ENCODE peak calls at places on chromosomes 4 and X, in five cellular contexts. One of them, this sample, is unnamed.

GRCh38 chr4:102543529-102543928 is 42.4 kb downstream of the NFKB1 start:
- DNase-seq in lower leg skin: no peak
- DNase-seq in AG09309: no peak
- DNase-seq in mucosa of descending colon: no peak
- DNase-seq in nephron progenitor cell: no peak
- DNase-seq in this sample: no peak

GRCh38 chrX:68912113-68912980 is 83.5 kb downstream of the EFNB1 start:
- DNase-seq in lower leg skin: no peak
- DNase-seq in AG09309: no peak
- DNase-seq in mucosa of descending colon: no peak
- DNase-seq in nephron progenitor cell: peak
- DNase-seq in this sample: no peak

GRCh38 chr4:27094785-27095184 is 234.1 kb downstream of the STIM2 start:
- DNase-seq in lower leg skin: no peak
- DNase-seq in AG09309: no peak
- DNase-seq in mucosa of descending colon: no peak
- DNase-seq in nephron progenitor cell: no peak
- DNase-seq in this sample: no peak

GRCh38 chrX:134794692-134795091 is 136.4 kb upstream of the PLAC1 start:
- DNase-seq in lower leg skin: no peak
- DNase-seq in AG09309: no peak
- DNase-seq in mucosa of descending colon: no peak
- DNase-seq in nephron progenitor cell: no peak
- DNase-seq in this sample: no peak

GRCh38 chrX:101462892-101463291 is 22.4 kb upstream of the ARMCX4 start:
- DNase-seq in lower leg skin: no peak
- DNase-seq in AG09309: no peak
- DNase-seq in mucosa of descending colon: peak
- DNase-seq in nephron progenitor cell: no peak
- DNase-seq in this sample: peak

GRCh38 chr4:12186526-12186925 is 757.8 kb upstream of the HS3ST1 start:
- DNase-seq in lower leg skin: no peak
- DNase-seq in AG09309: no peak
- DNase-seq in mucosa of descending colon: peak
- DNase-seq in nephron progenitor cell: no peak
- DNase-seq in this sample: no peak

GRCh38 chrX:70508296-70508911 is 63.8 kb downstream of the DLG3 start:
- DNase-seq in lower leg skin: no peak
- DNase-seq in AG09309: no peak
- DNase-seq in mucosa of descending colon: no peak
- DNase-seq in nephron progenitor cell: no peak
- DNase-seq in this sample: no peak

GRCh38 chrX:70452143-70452733 is 7.6 kb downstream of the DLG3 start:
- DNase-seq in lower leg skin: no peak
- DNase-seq in AG09309: no peak
- DNase-seq in mucosa of descending colon: peak
- DNase-seq in nephron progenitor cell: peak
- DNase-seq in this sample: peak

GRCh38 chrX:68193234-68193633 is 240.1 kb downstream of the OPHN1 start:
- DNase-seq in lower leg skin: no peak
- DNase-seq in AG09309: no peak
- DNase-seq in mucosa of descending colon: no peak
- DNase-seq in nephron progenitor cell: no peak
- DNase-seq in this sample: no peak

GRCh38 chr4:171983935-171984805 is 171.0 kb downstream of the GALNTL6 start:
- DNase-seq in lower leg skin: no peak
- DNase-seq in AG09309: no peak
- DNase-seq in mucosa of descending colon: peak
- DNase-seq in nephron progenitor cell: no peak
- DNase-seq in this sample: no peak

GRCh38 chrX:95290455-95290854 is 1394.2 kb upstream of the DIAPH2 start:
- DNase-seq in lower leg skin: no peak
- DNase-seq in AG09309: no peak
- DNase-seq in mucosa of descending colon: no peak
- DNase-seq in nephron progenitor cell: no peak
- DNase-seq in this sample: no peak

GRCh38 chr4:134470544-134470943 is 269.0 kb upstream of the PABPC4L start:
- DNase-seq in lower leg skin: no peak
- DNase-seq in AG09309: no peak
- DNase-seq in mucosa of descending colon: peak
- DNase-seq in nephron progenitor cell: no peak
- DNase-seq in this sample: peak

GRCh38 chr4:188781655-188782054 is 642.4 kb downstream of the TRIML1 start:
- DNase-seq in lower leg skin: no peak
- DNase-seq in AG09309: no peak
- DNase-seq in mucosa of descending colon: no peak
- DNase-seq in nephron progenitor cell: peak
- DNase-seq in this sample: no peak
- TF ChIP-seq CTCF in lower leg skin: no peak
- TF ChIP-seq CTCF in AG09309: peak
- TF ChIP-seq CTCF in mucosa of descending colon: no peak
- TF ChIP-seq CTCF in nephron progenitor cell: peak
- TF ChIP-seq CTCF in this sample: no peak

GRCh38 chr4:76987685-76988084 is 38.1 kb downstream of the SEPTIN11 start:
- DNase-seq in lower leg skin: no peak
- DNase-seq in AG09309: no peak
- DNase-seq in mucosa of descending colon: no peak
- DNase-seq in nephron progenitor cell: no peak
- DNase-seq in this sample: no peak
- TF ChIP-seq CTCF in lower leg skin: no peak
- TF ChIP-seq CTCF in AG09309: no peak
- TF ChIP-seq CTCF in mucosa of descending colon: no peak
- TF ChIP-seq CTCF in nephron progenitor cell: no peak
- TF ChIP-seq CTCF in this sample: no peak

DNA sequence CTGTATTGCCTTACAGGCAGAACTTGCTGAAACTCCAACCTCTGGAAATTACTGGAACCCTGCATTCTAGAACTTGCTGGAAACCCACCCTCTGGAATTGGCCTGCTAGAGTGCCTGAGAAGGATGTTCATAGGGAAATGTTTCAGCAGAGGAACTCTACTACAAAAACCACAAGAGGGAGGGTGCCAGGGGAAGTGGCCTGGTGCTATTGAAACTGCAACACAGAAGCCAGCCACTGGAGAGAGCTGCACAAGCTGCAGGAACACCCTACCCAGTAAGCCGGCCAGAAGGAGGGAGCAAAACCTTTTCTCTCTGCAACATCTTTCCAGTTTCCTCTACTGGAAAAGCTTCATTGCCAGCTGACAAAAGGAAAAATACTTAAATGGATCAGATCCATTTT is 2.5 kb upstream of the BRWD3 start:
- DNase-seq in lower leg skin: peak
- DNase-seq in AG09309: no peak
- DNase-seq in mucosa of descending colon: peak
- DNase-seq in nephron progenitor cell: no peak
- DNase-seq in this sample: no peak
- TF ChIP-seq CTCF in lower leg skin: no peak
- TF ChIP-seq CTCF in AG09309: no peak
- TF ChIP-seq CTCF in mucosa of descending colon: no peak
- TF ChIP-seq CTCF in nephron progenitor cell: no peak
- TF ChIP-seq CTCF in this sample: no peak

DNA sequence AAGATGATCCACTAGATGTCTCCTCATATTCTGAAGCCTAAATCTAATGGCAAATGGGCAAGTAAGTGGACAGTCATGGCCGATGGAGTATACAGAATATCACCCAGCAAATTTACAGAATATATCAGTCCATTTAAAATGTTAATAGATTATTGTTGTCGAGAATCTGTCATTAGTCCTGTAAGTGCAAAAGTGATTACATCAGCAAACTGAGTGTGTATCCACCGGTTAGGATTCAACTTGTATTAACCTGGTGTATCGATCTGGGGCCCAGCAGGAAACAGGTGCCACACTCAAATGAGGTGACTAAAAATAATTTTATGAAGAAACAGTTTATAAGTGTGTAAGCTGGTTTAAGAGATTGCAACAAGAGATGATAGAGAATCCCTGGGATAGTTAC is 367.9 kb upstream of the FAM47C start:
- DNase-seq in lower leg skin: no peak
- DNase-seq in AG09309: no peak
- DNase-seq in mucosa of descending colon: no peak
- DNase-seq in nephron progenitor cell: no peak
- DNase-seq in this sample: no peak
- TF ChIP-seq CTCF in lower leg skin: no peak
- TF ChIP-seq CTCF in AG09309: no peak
- TF ChIP-seq CTCF in mucosa of descending colon: no peak
- TF ChIP-seq CTCF in nephron progenitor cell: no peak
- TF ChIP-seq CTCF in this sample: no peak

GRCh38 chr4:89558147-89558546 is 250.5 kb upstream of the GPRIN3 start:
- DNase-seq in lower leg skin: no peak
- DNase-seq in AG09309: no peak
- DNase-seq in mucosa of descending colon: no peak
- DNase-seq in nephron progenitor cell: no peak
- DNase-seq in this sample: no peak
- TF ChIP-seq CTCF in lower leg skin: no peak
- TF ChIP-seq CTCF in AG09309: peak
- TF ChIP-seq CTCF in mucosa of descending colon: no peak
- TF ChIP-seq CTCF in nephron progenitor cell: peak
- TF ChIP-seq CTCF in this sample: peak

This sample was measured in GM10248.